ENCODE peak calls at places on chromosomes 1 and 21, in five cellular contexts. D is lung, G is HFF-Myc, F is MCF 10A, E is cardiac fibroblast. T is an unnamed sample.

GRCh38 chr1:243712890-243713425 is 137.1 kb downstream of the AKT3 start:
- DNase-seq in D (no peak), G (no peak), F (no peak), E (no peak), T (no peak)

GRCh38 chr21:42636535-42636914 is 16.9 kb upstream of the PDE9A start:
- DNase-seq in D (no peak), G (no peak), F (peak; percentile 70), E (peak; percentile 86), T (peak; percentile 73)

GRCh38 chr1:54186056-54186455 is 13.8 kb downstream of the CYB5RL start:
- DNase-seq in D (no peak), G (no peak), F (no peak), E (no peak), T (no peak)

GRCh38 chr1:231236938-231237337 is 4.1 kb upstream of the GNPAT start:
- DNase-seq in D (no peak), G (no peak), F (no peak), E (no peak), T (no peak)

GRCh38 chr1:162218975-162219374 is 149.5 kb downstream of the NOS1AP start:
- DNase-seq in D (no peak), G (no peak), F (no peak), E (no peak), T (no peak)

GRCh38 chr1:240149488-240150094 is 57.9 kb downstream of the FMN2 start:
- DNase-seq in D (no peak), G (no peak), F (peak; percentile 75), E (peak; percentile 43), T (no peak)

GRCh38 chr1:147337040-147337439 is 94.6 kb downstream of the CHD1L start:
- DNase-seq in D (no peak), G (no peak), F (no peak), E (no peak), T (no peak)

GRCh38 chr1:234602334-234603220 is 7.4 kb downstream of the IRF2BP2 start:
- DNase-seq in D (no peak), G (peak; percentile 87), F (peak; percentile 97), E (peak; percentile 93), T (peak; percentile 89)

GRCh38 chr1:10267319-10267718 is 56.9 kb downstream of the KIF1B start:
- DNase-seq in D (no peak), G (no peak), F (peak; percentile 17), E (peak; percentile 55), T (no peak)

GRCh38 chr1:222824641-222825040 is 9.8 kb downstream of the DISP1 start:
- DNase-seq in D (no peak), G (no peak), F (no peak), E (no peak), T (no peak)

GRCh38 chr1:189681252-189681919 is 796.3 kb downstream of the BRINP3 start:
- DNase-seq in D (no peak), G (no peak), F (no peak), E (no peak), T (no peak)

GRCh38 chr1:151277249-151277648 is 4.8 kb upstream of the ZNF687 start:
- DNase-seq in D (no peak), G (no peak), F (no peak), E (no peak), T (no peak)

GRCh38 chr1:42747125-42747524 is 7.1 kb upstream of the CLDN19 start:
- DNase-seq in D (no peak), G (no peak), F (peak; percentile 35), E (peak; percentile 23), T (no peak)

GRCh38 chr1:45023663-45024062 is 11.6 kb downstream of the UROD start:
- DNase-seq in D (no peak), G (no peak), F (no peak), E (no peak), T (no peak)

GRCh38 chr21:44012474-44013379 is 618 bp downstream of the TRAPPC10 start:
- DNase-seq in D (peak; percentile 71), G (no peak), F (peak; percentile 35), E (peak; percentile 43), T (no peak)

GRCh38 chr1:183942933-183943693 is 94.4 kb downstream of the COLGALT2 start:
- DNase-seq in D (no peak), G (peak; percentile 76), F (peak; percentile 92), E (peak; percentile 95), T (peak; percentile 22)

GRCh38 chr1:171501305-171502021 is 16.1 kb downstream of the PRRC2C start:
- DNase-seq in D (no peak), G (no peak), F (no peak), E (no peak), T (no peak)

GRCh38 chr1:36778773-36779172 is 255.5 kb downstream of the GRIK3 start:
- DNase-seq in D (no peak), G (no peak), F (no peak), E (no peak), T (no peak)

GRCh38 chr1:35640380-35641232 is 720 bp downstream of the PSMB2 start:
- DNase-seq in D (no peak), G (no peak), F (peak; percentile 6), E (no peak), T (no peak)

GRCh38 chr1:31423418-31423947 is 10.5 kb downstream of the SERINC2 start:
- DNase-seq in D (no peak), G (no peak), F (no peak), E (no peak), T (no peak)

GRCh38 chr1:31422505-31423319 is 9.7 kb downstream of the SERINC2 start:
- DNase-seq in D (peak; percentile 79), G (peak; percentile 71), F (peak; percentile 91), E (peak; percentile 68), T (peak; percentile 68)

GRCh38 chr1:31420716-31421115 is 7.7 kb downstream of the SERINC2 start:
- DNase-seq in D (no peak), G (no peak), F (no peak), E (no peak), T (no peak)

GRCh38 chr1:31418626-31419025 is 5.6 kb downstream of the SERINC2 start:
- DNase-seq in D (no peak), G (no peak), F (no peak), E (no peak), T (no peak)

DNA sequence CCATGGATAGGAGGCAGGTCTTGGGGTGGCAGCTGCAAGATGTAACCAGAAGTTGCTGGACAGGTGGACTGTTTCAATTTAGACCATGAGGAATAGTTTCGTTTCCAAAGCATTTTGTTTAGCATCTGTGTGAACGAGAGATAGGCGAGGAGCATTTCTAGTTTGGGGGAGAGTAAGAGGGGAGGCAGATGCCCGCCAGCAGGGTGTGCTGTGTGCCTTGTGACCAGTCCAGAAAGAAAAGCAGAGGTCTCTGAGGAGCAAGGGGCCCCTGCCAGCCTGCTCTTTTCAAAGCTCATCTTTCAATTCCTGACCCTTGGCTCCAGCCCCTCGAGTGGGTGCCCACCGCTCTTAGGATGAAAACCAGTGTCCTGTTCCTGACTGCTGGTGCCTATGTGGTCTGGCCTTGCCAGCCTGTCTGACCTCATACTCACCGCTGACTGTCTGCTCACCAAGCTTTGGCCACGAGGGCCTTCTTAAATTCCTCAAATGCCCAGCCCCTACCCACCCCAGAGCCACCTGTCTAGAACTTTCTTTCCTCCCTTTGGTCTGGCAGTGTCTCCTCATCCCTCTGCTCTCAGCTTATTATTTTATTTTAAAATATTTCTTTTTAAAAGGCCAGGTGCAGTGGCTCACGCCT is 8.5 kb downstream of the SERINC2 start:
- DNase-seq in D (no peak), G (no peak), F (no peak), E (peak; percentile 34), T (no peak)
- TF ChIP-seq CTCF in D (no peak), G (peak; percentile 61), F (peak; percentile 19), E (peak; percentile 39), T (peak; percentile 56)

GRCh38 chr1:56573311-56573710 is 6.1 kb downstream of the PLPP3 start:
- DNase-seq in D (no peak), G (no peak), F (no peak), E (no peak), T (no peak)

GRCh38 chr1:56572334-56573050 is 6.9 kb downstream of the PLPP3 start:
- DNase-seq in D (no peak), G (no peak), F (no peak), E (no peak), T (no peak)

GRCh38 chr1:56576880-56577858 is 2.2 kb downstream of the PLPP3 start:
- DNase-seq in D (no peak), G (no peak), F (peak; percentile 42), E (peak; percentile 67), T (no peak)

GRCh38 chr1:56575865-56576264 is 3.5 kb downstream of the PLPP3 start:
- DNase-seq in D (no peak), G (no peak), F (no peak), E (no peak), T (no peak)

DNA sequence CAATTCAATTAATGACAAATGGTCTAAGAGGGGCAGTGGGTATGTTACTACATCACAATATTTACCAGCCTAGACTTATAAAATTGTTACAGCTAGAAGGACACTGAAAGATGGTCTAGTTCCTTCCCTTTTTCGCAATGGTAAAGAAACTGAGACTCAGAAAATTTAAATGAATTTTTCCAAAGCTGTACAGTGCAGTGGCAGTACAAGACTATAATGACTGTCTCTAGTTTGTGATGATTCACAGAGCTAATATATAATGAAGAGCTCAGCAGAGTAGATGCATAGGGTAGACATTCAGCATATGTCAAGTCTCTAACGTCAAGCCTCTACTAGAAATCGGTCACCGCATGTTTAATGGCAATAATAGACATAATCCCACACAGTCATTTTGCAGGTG is 4.6 kb downstream of the PLPP3 start:
- DNase-seq in D (no peak), G (no peak), F (no peak), E (no peak), T (no peak)
- TF ChIP-seq CTCF in D (no peak), G (no peak), F (no peak), E (no peak), T (no peak)

GRCh38 chr1:59903136-59903754 is 23.3 kb downstream of the CYP2J2 start:
- DNase-seq in D (peak; percentile 36), G (no peak), F (peak; percentile 44), E (peak; percentile 11), T (no peak)
- TF ChIP-seq CTCF in D (no peak), G (peak; percentile 44), F (peak; percentile 45), E (peak; percentile 52), T (peak; percentile 84)

GRCh38 chr1:230095938-230096337 is 28.9 kb downstream of the GALNT2 start:
- DNase-seq in D (no peak), G (no peak), F (no peak), E (no peak), T (no peak)

GRCh38 chr1:230090194-230090711 is 23.2 kb downstream of the GALNT2 start:
- DNase-seq in D (no peak), G (no peak), F (peak; percentile 84), E (peak; percentile 81), T (no peak)

GRCh38 chr1:230087722-230088115 is 20.7 kb downstream of the GALNT2 start:
- DNase-seq in D (no peak), G (no peak), F (no peak), E (no peak), T (no peak)

GRCh38 chr1:230094746-230095145 is 27.7 kb downstream of the GALNT2 start:
- DNase-seq in D (no peak), G (no peak), F (no peak), E (no peak), T (no peak)

DNA sequence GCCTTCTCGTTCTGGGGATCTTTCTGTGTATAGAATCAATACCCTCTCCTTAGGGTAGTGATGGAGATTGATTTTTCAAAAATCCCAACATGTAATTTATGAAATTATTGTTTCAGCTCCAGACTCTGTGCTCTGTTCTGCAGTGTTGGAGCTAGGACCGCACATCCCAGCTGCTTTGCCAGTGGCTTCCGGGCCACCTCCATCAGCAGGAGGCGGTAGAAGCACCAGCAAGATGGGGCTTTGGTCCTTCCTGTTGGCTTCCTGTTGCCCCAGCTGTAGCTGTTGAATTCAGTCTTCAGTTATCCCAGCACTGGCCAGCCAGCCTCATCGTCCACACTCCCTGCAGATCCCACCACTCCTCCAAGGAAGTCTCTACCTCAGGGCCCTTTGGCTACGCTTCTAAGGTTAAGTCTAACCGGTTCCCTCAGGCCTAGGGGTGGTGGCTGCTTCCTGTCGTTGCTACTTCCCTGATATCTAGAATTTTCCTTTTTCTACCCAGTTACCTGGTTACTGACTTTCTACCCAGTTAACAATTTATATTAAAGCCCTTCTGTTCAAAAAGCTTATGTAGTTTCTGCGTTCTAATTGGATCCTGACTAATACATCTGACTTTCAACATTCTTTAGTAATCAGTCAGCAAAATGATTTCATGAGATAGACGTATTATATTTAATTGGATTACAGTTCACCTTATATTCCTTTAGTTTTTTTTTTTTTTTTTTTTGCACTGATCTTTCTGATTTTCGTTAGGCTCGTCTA is 24.6 kb downstream of the GALNT2 start:
- DNase-seq in D (no peak), G (no peak), F (peak; percentile 46), E (no peak), T (no peak)
- TF ChIP-seq CTCF in D (no peak), G (peak; percentile 17), F (peak; percentile 35), E (no peak), T (no peak)